ENCODE peak calls at places on chromosomes 2 and 18, in nine cellular contexts. One of them, this sample, is unnamed.

GRCh38 chr2:208359632-208359986 is 47.0 kb upstream of the PTH2R start:
- DNase-seq in neural progenitor cell: no peak
- DNase-seq in NCI-H510A treated with DMSO at 0.1 percent for 48 hours: peak
- DNase-seq in ELR: no peak
- DNase-seq in neuronal stem cell: no peak
- DNase-seq in thoracic aorta: no peak
- DNase-seq in HepG2: no peak
- DNase-seq in bronchial epithelial cell: no peak
- DNase-seq in GM13976: peak
- DNase-seq in this sample: no peak

GRCh38 chr2:19688059-19688458 is 213.7 kb downstream of the TTC32 start:
- DNase-seq in NCI-H510A treated with DMSO at 0.1 percent for 48 hours: no peak
- DNase-seq in thoracic aorta: peak
- DNase-seq in ELR: no peak
- DNase-seq in bronchial epithelial cell: no peak
- DNase-seq in neuronal stem cell: no peak
- DNase-seq in HepG2: no peak
- DNase-seq in GM13976: no peak
- DNase-seq in neural progenitor cell: no peak
- DNase-seq in this sample: no peak

GRCh38 chr2:65316072-65316471 is 88.4 kb downstream of the ACTR2 start:
- DNase-seq in bronchial epithelial cell: peak
- DNase-seq in neuronal stem cell: no peak
- DNase-seq in neural progenitor cell: no peak
- DNase-seq in NCI-H510A treated with DMSO at 0.1 percent for 48 hours: no peak
- DNase-seq in HepG2: no peak
- DNase-seq in GM13976: no peak
- DNase-seq in ELR: no peak
- DNase-seq in thoracic aorta: peak
- DNase-seq in this sample: no peak

GRCh38 chr2:234072454-234072853 is 22.0 kb downstream of the SPP2 start:
- DNase-seq in thoracic aorta: no peak
- DNase-seq in NCI-H510A treated with DMSO at 0.1 percent for 48 hours: no peak
- DNase-seq in neural progenitor cell: no peak
- DNase-seq in bronchial epithelial cell: no peak
- DNase-seq in neuronal stem cell: no peak
- DNase-seq in ELR: no peak
- DNase-seq in HepG2: no peak
- DNase-seq in GM13976: no peak
- DNase-seq in this sample: no peak

GRCh38 chr2:48482774-48483173 is 47.2 kb upstream of the STON1 start:
- DNase-seq in bronchial epithelial cell: peak
- DNase-seq in GM13976: no peak
- DNase-seq in ELR: no peak
- DNase-seq in NCI-H510A treated with DMSO at 0.1 percent for 48 hours: no peak
- DNase-seq in HepG2: no peak
- DNase-seq in thoracic aorta: no peak
- DNase-seq in neuronal stem cell: no peak
- DNase-seq in neural progenitor cell: no peak
- DNase-seq in this sample: no peak

GRCh38 chr18:22625406-22625805 is 207.7 kb upstream of the CTAGE1 start:
- DNase-seq in ELR: no peak
- DNase-seq in thoracic aorta: no peak
- DNase-seq in HepG2: no peak
- DNase-seq in NCI-H510A treated with DMSO at 0.1 percent for 48 hours: no peak
- DNase-seq in neural progenitor cell: no peak
- DNase-seq in bronchial epithelial cell: no peak
- DNase-seq in neuronal stem cell: no peak
- DNase-seq in GM13976: no peak
- DNase-seq in this sample: no peak

GRCh38 chr2:111133603-111134002 is 12.9 kb downstream of the BCL2L11 start:
- DNase-seq in bronchial epithelial cell: no peak
- DNase-seq in HepG2: no peak
- DNase-seq in neuronal stem cell: no peak
- DNase-seq in ELR: no peak
- DNase-seq in neural progenitor cell: no peak
- DNase-seq in NCI-H510A treated with DMSO at 0.1 percent for 48 hours: no peak
- DNase-seq in GM13976: no peak
- DNase-seq in thoracic aorta: no peak
- DNase-seq in this sample: no peak

GRCh38 chr2:62077239-62077638 is 118.7 kb upstream of the B3GNT2 start:
- DNase-seq in thoracic aorta: no peak
- DNase-seq in bronchial epithelial cell: no peak
- DNase-seq in ELR: no peak
- DNase-seq in GM13976: peak
- DNase-seq in NCI-H510A treated with DMSO at 0.1 percent for 48 hours: no peak
- DNase-seq in HepG2: no peak
- DNase-seq in neuronal stem cell: no peak
- DNase-seq in neural progenitor cell: no peak
- DNase-seq in this sample: no peak

GRCh38 chr2:25521665-25522387 is 151.6 kb downstream of the DTNB start:
- DNase-seq in neuronal stem cell: peak
- DNase-seq in thoracic aorta: no peak
- DNase-seq in neural progenitor cell: peak
- DNase-seq in bronchial epithelial cell: peak
- DNase-seq in GM13976: peak
- DNase-seq in HepG2: peak
- DNase-seq in ELR: peak
- DNase-seq in NCI-H510A treated with DMSO at 0.1 percent for 48 hours: peak
- DNase-seq in this sample: peak

GRCh38 chr2:212024040-212024439 is 514.6 kb downstream of the ERBB4 start:
- DNase-seq in ELR: no peak
- DNase-seq in thoracic aorta: no peak
- DNase-seq in neural progenitor cell: peak
- DNase-seq in HepG2: no peak
- DNase-seq in neuronal stem cell: peak
- DNase-seq in GM13976: no peak
- DNase-seq in NCI-H510A treated with DMSO at 0.1 percent for 48 hours: no peak
- DNase-seq in bronchial epithelial cell: no peak
- DNase-seq in this sample: no peak

GRCh38 chr18:49628993-49629795 is 67.3 kb downstream of the LIPG start:
- DNase-seq in bronchial epithelial cell: no peak
- DNase-seq in NCI-H510A treated with DMSO at 0.1 percent for 48 hours: no peak
- DNase-seq in neural progenitor cell: no peak
- DNase-seq in ELR: no peak
- DNase-seq in HepG2: peak
- DNase-seq in thoracic aorta: no peak
- DNase-seq in GM13976: no peak
- DNase-seq in neuronal stem cell: no peak
- DNase-seq in this sample: no peak

GRCh38 chr2:33929467-33929866 is 330.4 kb upstream of the FAM98A start:
- DNase-seq in neuronal stem cell: no peak
- DNase-seq in thoracic aorta: no peak
- DNase-seq in GM13976: peak
- DNase-seq in HepG2: no peak
- DNase-seq in bronchial epithelial cell: no peak
- DNase-seq in neural progenitor cell: no peak
- DNase-seq in ELR: no peak
- DNase-seq in NCI-H510A treated with DMSO at 0.1 percent for 48 hours: no peak
- DNase-seq in this sample: no peak

GRCh38 chr2:64277101-64277849 is 133.1 kb upstream of the PELI1 start:
- DNase-seq in HepG2: no peak
- DNase-seq in NCI-H510A treated with DMSO at 0.1 percent for 48 hours: peak
- DNase-seq in thoracic aorta: no peak
- DNase-seq in bronchial epithelial cell: peak
- DNase-seq in ELR: no peak
- DNase-seq in neural progenitor cell: no peak
- DNase-seq in GM13976: no peak
- DNase-seq in neuronal stem cell: no peak
- DNase-seq in this sample: peak

GRCh38 chr18:73461780-73462059 is 593.9 kb upstream of the NETO1 start:
- DNase-seq in NCI-H510A treated with DMSO at 0.1 percent for 48 hours: no peak
- DNase-seq in neuronal stem cell: no peak
- DNase-seq in bronchial epithelial cell: peak
- DNase-seq in HepG2: no peak
- DNase-seq in thoracic aorta: no peak
- DNase-seq in ELR: peak
- DNase-seq in GM13976: no peak
- DNase-seq in neural progenitor cell: no peak
- DNase-seq in this sample: no peak

GRCh38 chr2:198374375-198375072 is 570.1 kb downstream of the PLCL1 start:
- DNase-seq in HepG2: peak
- DNase-seq in ELR: peak
- DNase-seq in bronchial epithelial cell: peak
- DNase-seq in NCI-H510A treated with DMSO at 0.1 percent for 48 hours: peak
- DNase-seq in neuronal stem cell: peak
- DNase-seq in neural progenitor cell: peak
- DNase-seq in GM13976: peak
- DNase-seq in thoracic aorta: no peak
- DNase-seq in this sample: no peak